ENCODE peak calls at places on chromosomes 13 and 19, in eight cellular contexts. N is thoracic aorta; A is left ventricle myocardium inferior; B is endodermal cell; H is effector memory CD4-positive, alpha-beta T cell; V is hepatocyte; K is tibial artery; E is tibial nerve. W is an unnamed sample. For H3K4me1, the result is how much of the 10 kb centered on the place peaks cover.

GRCh38 chr13:109778102-109778542 is 8.3 kb downstream of the IRS2 start:
- DNase-seq in B (no peak), N (no peak), A (no peak), V (peak), E (no peak), H (no peak), K (no peak), W (no peak)

GRCh38 chr13:63433546-63434150 is 2018.0 kb upstream of the PCDH20 start:
- DNase-seq in E (no peak), K (no peak), A (no peak), V (no peak), B (no peak), H (no peak), N (no peak), W (no peak)

GRCh38 chr19:18291590-18292459 is 10.4 kb upstream of the JUND start:
- DNase-seq in H (peak), B (peak), E (peak), N (peak), A (peak), V (peak), K (peak), W (no peak)

GRCh38 chr13:111143875-111144540 is 28.9 kb downstream of the ARHGEF7 start:
- DNase-seq in K (no peak), H (no peak), B (no peak), A (no peak), E (no peak), V (no peak), N (no peak), W (no peak)

GRCh38 chr13:24737042-24737441 is 26.9 kb upstream of the RNF17 start:
- DNase-seq in H (no peak), E (no peak), B (peak), A (no peak), K (no peak), V (no peak), N (no peak), W (no peak)

GRCh38 chr13:97953376-97953970 is at the start of gene IPO5:
- DNase-seq in A (no peak), V (no peak), N (no peak), K (no peak), B (no peak), E (no peak), H (no peak), W (no peak)

GRCh38 chr19:50843701-50844221 is 10.4 kb upstream of the KLK15 start:
- DNase-seq in K (no peak), H (no peak), V (no peak), E (no peak), B (no peak), A (no peak), N (no peak), W (no peak)

GRCh38 chr13:24746618-24747247 is 17.2 kb upstream of the RNF17 start:
- DNase-seq in A (no peak), N (no peak), K (no peak), B (peak), V (peak), H (no peak), E (no peak), W (no peak)

GRCh38 chr19:10207026-10207425 is 12.3 kb upstream of the DNMT1 start:
- DNase-seq in N (no peak), B (no peak), K (no peak), E (no peak), A (no peak), V (no peak), H (no peak), W (no peak)

GRCh38 chr13:108155185-108156106 is 59.9 kb downstream of the LIG4 start:
- DNase-seq in K (peak), A (peak), B (peak), V (peak), E (peak), N (no peak), H (peak), W (no peak)

GRCh38 chr13:38265135-38265497 is 84.5 kb upstream of the UFM1 start:
- DNase-seq in A (no peak), H (no peak), V (no peak), N (no peak), E (no peak), B (peak), K (no peak), W (peak)

GRCh38 chr19:41480336-41480735 is 37.4 kb downstream of the ERICH4 start:
- DNase-seq in B (no peak), E (no peak), K (no peak), V (no peak), H (no peak), N (no peak), A (no peak), W (no peak)

GRCh38 chr13:109996404-109996960 is 210.1 kb upstream of the IRS2 start:
- DNase-seq in N (no peak), B (no peak), V (no peak), A (no peak), K (no peak), E (no peak), H (no peak), W (no peak)

GRCh38 chr13:59409211-59409610 is 754.5 kb downstream of the DIAPH3 start:
- DNase-seq in B (peak), A (peak), V (peak), H (no peak), K (no peak), E (no peak), N (no peak), W (no peak)

GRCh38 chr19:11506101-11506555 is 489 bp upstream of the ZNF653 start:
- DNase-seq in E (no peak), H (no peak), B (no peak), N (no peak), A (no peak), V (no peak), K (no peak), W (no peak)

GRCh38 chr13:113624235-113624587 is 33.8 kb downstream of the ATP4B start:
- DNase-seq in A (no peak), V (no peak), E (no peak), N (no peak), H (no peak), K (no peak), B (no peak), W (no peak)

GRCh38 chr13:40660270-40660669 is 6.2 kb downstream of the FOXO1 start:
- DNase-seq in K (no peak), B (no peak), V (no peak), H (no peak), A (no peak), N (no peak), E (no peak), W (no peak)

GRCh38 chr13:89900104-89900760 is 1447.3 kb upstream of the MIR17HG start:
- DNase-seq in E (no peak), H (no peak), N (no peak), K (no peak), B (no peak), A (no peak), V (no peak), W (no peak)

GRCh38 chr13:21465710-21466160 is 6.6 kb upstream of the ZDHHC20 start:
- DNase-seq in N (no peak), V (peak), A (no peak), K (no peak), H (no peak), E (no peak), B (peak), W (no peak)

GRCh38 chr13:98504371-98504963 is 72.4 kb downstream of the STK24 start:
- DNase-seq in E (no peak), K (no peak), H (no peak), B (no peak), A (no peak), N (no peak), V (no peak), W (no peak)

GRCh38 chr13:108352599-108352998 is 83.1 kb downstream of the TNFSF13B start:
- DNase-seq in E (no peak), A (no peak), H (no peak), B (no peak), V (no peak), N (no peak), K (no peak), W (no peak)

GRCh38 chr19:2145831-2146241 is 5.5 kb downstream of the AP3D1 start:
- DNase-seq in E (no peak), N (no peak), H (no peak), K (no peak), V (no peak), B (no peak), A (no peak), W (no peak)

GRCh38 chr13:21825801-21826200 is 154.9 kb downstream of the FGF9 start:
- DNase-seq in N (no peak), A (no peak), E (no peak), H (no peak), B (no peak), V (no peak), K (no peak), W (no peak)

GRCh38 chr19:27972291-27973040 is 1240.5 kb downstream of the UQCRFS1 start:
- DNase-seq in E (no peak), B (no peak), V (peak), A (no peak), N (no peak), H (no peak), K (no peak), W (no peak)

GRCh38 chr13:32246468-32246867 is 68.7 kb downstream of the ZAR1L start:
- DNase-seq in V (peak), B (peak), H (no peak), E (no peak), N (no peak), K (peak), A (peak), W (no peak)

GRCh38 chr19:40542197-40542859 is 34.3 kb upstream of the SHKBP1 start:
- DNase-seq in V (peak), N (peak), K (peak), A (peak), E (no peak), B (no peak), H (no peak), W (no peak)

GRCh38 chr19:48698046-48698445 is 2.3 kb downstream of the FUT2 start:
- DNase-seq in V (no peak), A (no peak), N (no peak), K (no peak), B (no peak), E (no peak), H (no peak), W (no peak)

GRCh38 chr13:44088911-44089851 is 209.5 kb downstream of the LACC1 start:
- DNase-seq in V (no peak), N (no peak), H (no peak), E (no peak), A (no peak), K (no peak), B (no peak), W (no peak)

GRCh38 chr19:10636304-10636972 is 11.1 kb downstream of the SLC44A2 start:
- DNase-seq in H (no peak), B (peak), V (no peak), E (no peak), A (no peak), K (no peak), N (no peak), W (no peak)

DNA sequence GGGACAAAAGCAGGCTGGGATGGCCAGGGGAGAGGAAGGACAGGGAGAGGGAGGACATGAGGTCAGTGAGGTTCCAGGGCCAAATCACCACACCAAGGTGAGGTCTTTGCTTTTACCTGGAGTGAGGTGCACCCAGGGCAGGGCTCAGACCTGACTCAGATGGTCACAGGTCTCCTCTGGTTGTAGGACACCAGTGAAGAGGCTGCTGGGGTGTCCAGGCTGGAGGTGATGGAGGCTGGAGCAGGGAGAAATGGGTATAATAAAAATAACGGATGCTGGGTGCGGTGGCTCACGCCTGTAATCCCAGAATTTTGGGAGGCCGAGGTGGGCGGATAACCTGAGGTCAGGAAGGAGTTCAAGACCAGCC is 6.9 kb downstream of the GRAMD1A start:
- DNase-seq in N (no peak), E (no peak), H (no peak), V (no peak), B (no peak), K (no peak), A (no peak), W (no peak)
- H3K4me1 ChIP-seq in N (under half), E (under half), H (under half), V (under half), B (under half), K (under half), A (half or more), W (under half)

GRCh38 chr19:13882419-13882795 is 5.5 kb downstream of the NANOS3 start:
- DNase-seq in E (no peak), B (no peak), K (no peak), A (no peak), H (no peak), N (no peak), V (no peak), W (no peak)

GRCh38 chr19:13881231-13881691 is 4.3 kb downstream of the NANOS3 start:
- DNase-seq in E (no peak), N (no peak), B (peak), A (no peak), K (no peak), V (no peak), H (no peak), W (no peak)

GRCh38 chr19:13880059-13880672 is 3.2 kb downstream of the NANOS3 start:
- DNase-seq in V (peak), A (peak), E (peak), H (peak), B (peak), N (peak), K (peak), W (peak)

GRCh38 chr19:13882841-13883240 is 5.9 kb downstream of the NANOS3 start:
- DNase-seq in B (no peak), E (no peak), A (no peak), H (no peak), V (no peak), K (no peak), N (no peak), W (no peak)

DNA sequence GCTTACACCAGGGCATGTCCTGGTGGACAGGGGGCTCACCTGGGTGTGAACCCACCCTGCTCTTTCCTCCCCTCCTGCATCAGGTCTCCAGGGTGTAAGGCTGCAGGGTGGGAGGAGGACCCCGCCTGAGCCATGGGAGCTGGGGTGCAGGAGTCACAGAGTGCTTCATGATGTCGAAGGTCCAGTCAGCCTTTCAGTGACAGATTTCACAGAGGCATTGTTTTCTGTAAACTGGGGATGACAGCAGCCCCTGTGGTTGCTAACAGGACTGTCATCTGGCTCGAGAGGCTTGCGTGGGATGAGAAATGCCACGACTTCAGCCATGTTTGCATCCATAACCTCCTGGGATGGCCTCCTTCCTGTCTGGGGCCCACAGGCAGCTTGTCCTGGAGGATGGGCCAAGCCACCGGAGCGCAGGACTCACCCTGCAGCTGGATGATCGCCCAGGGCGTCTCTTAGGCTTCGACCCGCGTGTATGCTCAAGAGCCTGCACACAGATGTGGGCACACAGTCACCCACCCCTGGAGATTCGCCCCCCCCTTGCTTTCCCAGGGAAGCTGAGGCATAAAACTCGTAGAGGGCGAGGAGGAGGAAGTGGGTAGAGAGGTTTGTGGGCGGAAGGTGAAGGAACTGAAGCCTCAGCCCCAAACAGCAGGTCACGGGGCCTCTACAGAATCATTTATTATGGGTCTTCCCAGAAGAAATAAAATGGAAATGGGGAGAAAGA is 4.9 kb downstream of the NANOS3 start:
- DNase-seq in H (peak), K (no peak), E (peak), B (no peak), V (no peak), A (no peak), N (no peak), W (no peak)
- H3K27ac ChIP-seq in H (peak), K (peak), E (peak), B (peak), V (peak), A (peak), N (peak), W (no peak)

GRCh38 chr19:8457209-8457608 is 12.4 kb downstream of the HNRNPM start:
- DNase-seq in V (no peak), B (no peak), N (no peak), H (no peak), E (no peak), K (no peak), A (no peak), W (no peak)
- H3K4me1 ChIP-seq in V (half or more), B (under half), N (under half), H (under half), E (half or more), K (under half), A (half or more), W (under half)

DNA sequence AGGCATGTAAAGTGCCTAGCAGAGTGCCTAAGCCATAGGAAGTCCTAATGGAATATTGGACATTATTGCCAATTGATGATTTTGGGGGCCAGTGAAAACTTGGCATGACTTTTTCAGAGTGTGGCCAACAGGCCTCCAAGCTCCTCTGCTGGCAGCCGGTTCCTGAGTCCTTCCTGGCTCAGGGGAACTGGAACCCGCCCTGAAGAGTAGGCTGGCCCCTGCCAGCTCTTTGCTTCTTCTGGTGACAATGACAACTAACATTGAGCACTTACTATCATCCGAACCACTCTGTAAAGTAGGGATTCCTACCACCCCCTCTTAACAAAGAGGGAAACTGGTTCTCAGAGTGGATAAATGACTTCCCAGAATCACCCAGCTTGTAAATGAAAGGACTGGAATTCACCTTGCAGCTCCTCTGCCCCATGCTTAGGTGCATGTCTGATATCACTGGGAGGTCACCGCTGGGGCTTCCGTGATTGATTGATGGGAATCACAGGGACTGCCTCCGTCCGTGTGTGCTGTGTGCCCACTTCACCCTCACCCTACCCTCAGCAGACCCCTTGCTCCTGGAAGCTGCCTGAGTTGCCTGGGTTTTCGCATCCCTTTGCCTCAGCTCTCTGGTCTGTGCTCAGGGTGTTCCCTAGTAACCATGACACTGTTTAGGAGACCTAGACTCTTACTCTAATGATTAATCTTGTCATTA is 50.6 kb downstream of the TNFRSF19 start:
- DNase-seq in E (no peak), V (no peak), K (no peak), B (no peak), A (no peak), H (no peak), N (no peak), W (no peak)
- H3K27ac ChIP-seq in E (no peak), V (peak), K (no peak), B (no peak), A (peak), H (no peak), N (no peak), W (no peak)

GRCh38 chr19:377801-378581 is 31.0 kb downstream of the C2CD4C start:
- DNase-seq in H (no peak), B (peak), N (no peak), V (no peak), K (no peak), A (no peak), E (no peak), W (no peak)

GRCh38 chr19:378706-379105 is 30.2 kb downstream of the C2CD4C start:
- DNase-seq in B (no peak), H (no peak), N (no peak), V (no peak), A (no peak), E (no peak), K (no peak), W (peak)

GRCh38 chr19:376111-376470 is 31.5 kb upstream of the MIER2 start:
- DNase-seq in N (no peak), E (no peak), B (peak), V (no peak), K (no peak), H (no peak), A (no peak), W (no peak)

GRCh38 chr19:383040-383439 is 25.9 kb downstream of the C2CD4C start:
- DNase-seq in V (no peak), N (no peak), E (no peak), K (no peak), H (no peak), B (no peak), A (no peak), W (no peak)

DNA sequence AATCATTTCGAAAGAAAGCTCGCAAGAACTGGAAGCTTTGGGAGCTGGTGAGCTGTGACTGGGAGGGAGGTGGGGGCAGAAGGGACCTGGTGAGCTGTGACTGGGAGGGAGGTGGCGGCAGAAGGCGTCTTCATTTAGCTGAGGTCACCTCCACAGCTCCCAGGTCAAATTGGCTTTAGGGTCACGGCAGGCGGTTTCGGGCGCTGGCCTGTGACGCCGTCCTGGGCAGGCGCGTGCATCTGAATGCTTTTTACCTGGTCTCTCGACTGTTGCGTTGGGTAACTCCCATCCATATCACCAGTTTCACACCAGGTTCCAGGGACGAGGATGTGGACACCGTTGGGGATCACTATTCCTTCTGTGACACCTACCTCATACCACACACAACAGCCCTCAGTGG is 29.2 kb downstream of the C2CD4C start:
- DNase-seq in N (no peak), H (no peak), V (no peak), K (no peak), A (no peak), E (no peak), B (no peak), W (no peak)
- H3K4me1 ChIP-seq in N (under half), H (under half), V (under half), K (under half), A (under half), E (under half), B (under half), W (under half)

GRCh38 chr19:49758292-49758691 is 4.8 kb downstream of the TSKS start:
- DNase-seq in B (peak), V (no peak), H (no peak), K (no peak), N (no peak), E (no peak), A (no peak), W (no peak)
- H3K27ac ChIP-seq in B (no peak), V (no peak), H (no peak), K (no peak), N (no peak), E (no peak), A (no peak), W (peak)

GRCh38 chr19:16457195-16457953 is 14.4 kb downstream of the EPS15L1 start:
- DNase-seq in V (no peak), H (no peak), E (no peak), A (peak), K (peak), N (no peak), B (peak), W (no peak)

GRCh38 chr19:16458391-16459128 is 13.2 kb downstream of the EPS15L1 start:
- DNase-seq in E (no peak), H (no peak), N (no peak), A (no peak), V (no peak), K (no peak), B (no peak), W (no peak)

GRCh38 chr19:16459680-16460079 is 12.1 kb downstream of the EPS15L1 start:
- DNase-seq in H (no peak), E (no peak), K (no peak), A (no peak), N (no peak), V (no peak), B (no peak), W (no peak)

GRCh38 chr19:16456652-16457194 is 15.0 kb downstream of the EPS15L1 start:
- DNase-seq in B (no peak), V (no peak), N (no peak), E (no peak), K (no peak), H (no peak), A (no peak), W (no peak)

GRCh38 chr19:16457954-16458331 is 13.8 kb downstream of the EPS15L1 start:
- DNase-seq in H (no peak), B (no peak), V (no peak), N (no peak), K (no peak), A (peak), E (no peak), W (no peak)
- H3K4me1 ChIP-seq in H (under half), B (under half), V (under half), N (under half), K (under half), A (half or more), E (half or more), W (under half)

W was measured in RWPE2.